ENCODE peak calls at places on chromosomes 6 and 20, in four cellular contexts. D, S, P and I are unnamed samples.

GRCh38 chr6:169857343-169858292 is 106.2 kb downstream of the ERMARD start:
- DNase-seq in D (no peak), S (no peak), P (no peak), I (no peak)

GRCh38 chr6:14016930-14017625 is 92.3 kb downstream of the RNF182 start:
- DNase-seq in D (no peak), S (no peak), P (no peak), I (no peak)

GRCh38 chr20:62921119-62921687 is 5.1 kb downstream of the DIDO1 start:
- DNase-seq in D (peak; percentile 79), S (no peak), P (no peak), I (peak; percentile 49)

GRCh38 chr20:38870733-38871559 is 55.3 kb upstream of the FAM83D start:
- DNase-seq in D (peak; percentile 54), S (no peak), P (no peak), I (peak; percentile 52)

GRCh38 chr6:3592371-3592941 is 135.6 kb upstream of the SLC22A23 start:
- DNase-seq in D (no peak), S (no peak), P (no peak), I (peak; percentile 24)

GRCh38 chr6:30685977-30686907 is at the start of gene PPP1R18:
- DNase-seq in D (peak; percentile 80), S (no peak), P (no peak), I (no peak)

GRCh38 chr20:40691566-40692239 is 2.7 kb upstream of the MAFB start:
- DNase-seq in D (no peak), S (no peak), P (no peak), I (no peak)

GRCh38 chr6:104710543-104711335 is 149.0 kb downstream of the HACE1 start:
- DNase-seq in D (no peak), S (no peak), P (no peak), I (no peak)

GRCh38 chr6:137927777-137928218 is 60.7 kb downstream of the TNFAIP3 start:
- DNase-seq in D (peak; percentile 49), S (no peak), P (peak; percentile 99), I (no peak)

GRCh38 chr20:49938173-49939163 is 2.3 kb downstream of the RNF114 start:
- DNase-seq in D (no peak), S (no peak), P (no peak), I (no peak)

GRCh38 chr6:27280064-27280539 is 32.0 kb downstream of the POM121L2 start:
- DNase-seq in D (peak; percentile 90), S (no peak), P (no peak), I (peak; percentile 45)

GRCh38 chr20:24656391-24656790 is 187.0 kb downstream of the SYNDIG1 start:
- DNase-seq in D (no peak), S (no peak), P (no peak), I (no peak)

GRCh38 chr20:53827996-53828672 is 234.5 kb upstream of the ZNF217 start:
- DNase-seq in D (no peak), S (no peak), P (no peak), I (peak; percentile 12)

GRCh38 chr6:147922764-147923163 is 414.3 kb downstream of the SAMD5 start:
- DNase-seq in D (no peak), S (no peak), P (no peak), I (no peak)

GRCh38 chr6:149015224-149015876 is 268.5 kb downstream of the UST start:
- DNase-seq in D (no peak), S (no peak), P (no peak), I (no peak)

GRCh38 chr6:113457751-113458150 is 399.4 kb upstream of the MARCKS start:
- DNase-seq in D (no peak), S (no peak), P (no peak), I (no peak)

GRCh38 chr20:6044102-6044501 is 9.8 kb downstream of the LRRN4 start:
- DNase-seq in D (peak; percentile 52), S (no peak), P (no peak), I (no peak)

GRCh38 chr6:139753198-139753861 is 378.9 kb upstream of the CITED2 start:
- DNase-seq in D (no peak), S (no peak), P (no peak), I (no peak)

GRCh38 chr6:50249493-50249892 is 199.8 kb upstream of the DEFB112 start:
- DNase-seq in D (no peak), S (no peak), P (no peak), I (no peak)

GRCh38 chr6:45566882-45567281 is 189.1 kb upstream of the SUPT3H start:
- DNase-seq in D (no peak), S (peak; percentile 25), P (no peak), I (peak; percentile 63)

GRCh38 chr6:27889628-27890315 is 22.4 kb downstream of the OR2B2 start:
- DNase-seq in D (peak; percentile 58), S (no peak), P (no peak), I (peak; percentile 16)

GRCh38 chr6:128696651-128697391 is 176.4 kb upstream of the PTPRK start:
- DNase-seq in D (no peak), S (no peak), P (no peak), I (peak; percentile 16)

GRCh38 chr6:89270951-89271721 is 44.0 kb downstream of the GABRR2 start:
- DNase-seq in D (no peak), S (no peak), P (peak; percentile 21), I (no peak)

GRCh38 chr6:32840604-32841246 is 2.2 kb upstream of the TAP2 start:
- DNase-seq in D (no peak), S (no peak), P (no peak), I (no peak)

GRCh38 chr20:50873518-50873959 is 57.7 kb downstream of the ADNP start:
- DNase-seq in D (no peak), S (no peak), P (no peak), I (no peak)

GRCh38 chr20:5654557-5654956 is 95.6 kb upstream of the SHLD1 start:
- DNase-seq in D (peak; percentile 48), S (no peak), P (no peak), I (no peak)

GRCh38 chr6:145028144-145028818 is 707.0 kb downstream of the EPM2A start:
- DNase-seq in D (peak; percentile 59), S (no peak), P (no peak), I (peak; percentile 71)

GRCh38 chr20:8401491-8401890 is 269.4 kb downstream of the PLCB1 start:
- DNase-seq in D (no peak), S (no peak), P (no peak), I (no peak)

GRCh38 chr6:70164556-70164955 is 138.3 kb downstream of the COL9A1 start:
- DNase-seq in D (peak; percentile 57), S (no peak), P (no peak), I (no peak)

GRCh38 chr20:50399003-50399916 is 110.9 kb upstream of the PTPN1 start:
- DNase-seq in D (no peak), S (no peak), P (no peak), I (no peak)

GRCh38 chr6:129901910-129902309 is 40.8 kb upstream of the TMEM244 start:
- DNase-seq in D (peak; percentile 40), S (no peak), P (no peak), I (no peak)

GRCh38 chr6:157045831-157046454 is 268.8 kb downstream of the ARID1B start:
- DNase-seq in D (peak; percentile 35), S (no peak), P (no peak), I (peak; percentile 41)

GRCh38 chr6:92777146-92777740 is 642.1 kb downstream of the EPHA7 start:
- DNase-seq in D (no peak), S (no peak), P (no peak), I (no peak)

GRCh38 chr6:99424022-99424421 is 1.1 kb downstream of the PNISR start:
- DNase-seq in D (no peak), S (no peak), P (no peak), I (no peak)

GRCh38 chr6:89360415-89360999 is 8.0 kb upstream of the UBE2J1 start:
- DNase-seq in D (no peak), S (no peak), P (no peak), I (no peak)

GRCh38 chr6:142821860-142822259 is 123.1 kb downstream of the HIVEP2 start:
- DNase-seq in D (no peak), S (no peak), P (no peak), I (no peak)

GRCh38 chr20:3423126-3423525 is 15.7 kb upstream of the DNAAF9 start:
- DNase-seq in D (no peak), S (no peak), P (no peak), I (no peak)

GRCh38 chr20:52779125-52779524 is 193.0 kb upstream of the TSHZ2 start:
- DNase-seq in D (no peak), S (no peak), P (no peak), I (no peak)

GRCh38 chr20:52789716-52790115 is 182.4 kb upstream of the TSHZ2 start:
- DNase-seq in D (no peak), S (no peak), P (no peak), I (no peak)

GRCh38 chr20:52785678-52786077 is 186.5 kb upstream of the TSHZ2 start:
- DNase-seq in D (no peak), S (no peak), P (no peak), I (no peak)

DNA sequence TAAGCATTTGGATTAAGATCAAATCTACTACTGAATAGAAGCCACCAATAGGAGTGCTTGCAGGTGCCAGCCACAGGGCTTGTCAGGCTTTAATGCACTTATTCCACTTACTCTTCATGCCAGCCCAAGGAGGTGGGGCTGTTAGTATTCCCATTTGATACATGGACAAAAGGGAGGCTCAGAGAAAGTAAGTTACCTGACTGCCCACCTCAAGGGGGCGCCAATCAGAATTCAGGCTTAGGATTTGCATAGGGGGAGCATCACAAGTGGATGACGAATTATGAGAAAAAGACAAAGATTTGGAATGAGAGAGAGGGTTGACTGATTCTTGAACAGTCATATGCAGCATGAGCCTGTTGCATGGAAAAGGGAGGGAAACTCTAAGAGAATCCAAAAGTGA is 188.4 kb upstream of the TSHZ2 start:
- DNase-seq in D (peak; percentile 39), S (peak; percentile 19), P (no peak), I (no peak)
- TF ChIP-seq EGR1 in D (no peak), S (no peak), P (no peak), I (no peak)

DNA sequence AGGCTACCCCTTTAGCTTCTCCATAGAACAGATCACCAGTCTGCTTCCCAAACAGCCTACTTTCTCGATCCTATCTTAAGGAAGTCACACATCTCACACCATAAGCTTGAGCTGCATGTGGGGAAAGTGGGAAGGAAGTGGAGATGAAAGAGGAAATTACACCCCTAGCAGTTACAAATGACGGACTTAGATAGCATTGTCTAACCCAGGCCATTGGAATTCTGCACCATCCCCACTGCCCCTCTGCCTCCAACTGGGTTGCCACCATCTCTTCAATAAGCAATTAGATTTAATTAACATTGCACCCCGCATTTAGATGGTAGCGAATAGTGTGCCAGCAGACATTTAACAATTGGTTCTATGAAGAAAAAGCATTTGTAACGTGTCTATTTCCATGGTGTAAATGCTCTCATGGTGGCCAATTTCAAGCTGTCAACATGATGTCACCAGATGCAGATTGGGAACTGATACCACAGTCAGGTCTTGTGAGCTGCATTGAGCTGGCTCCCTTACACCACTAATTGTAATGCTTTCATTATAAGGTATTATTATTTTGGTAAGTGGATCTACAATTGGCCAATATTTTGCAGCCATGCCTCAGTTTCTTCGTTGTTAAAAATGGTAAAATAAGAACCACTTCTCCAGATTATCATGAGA is 124.7 kb downstream of the CD24 start:
- DNase-seq in D (peak; percentile 39), S (no peak), P (no peak), I (no peak)
- TF ChIP-seq EGR1 in D (no peak), S (no peak), P (no peak), I (no peak)

GRCh38 chr6:158081657-158081935 is 86.5 kb downstream of the SERAC1 start:
- DNase-seq in D (no peak), S (no peak), P (no peak), I (no peak)
- TF ChIP-seq EGR1 in D (no peak), S (no peak), P (no peak), I (no peak)

DNA sequence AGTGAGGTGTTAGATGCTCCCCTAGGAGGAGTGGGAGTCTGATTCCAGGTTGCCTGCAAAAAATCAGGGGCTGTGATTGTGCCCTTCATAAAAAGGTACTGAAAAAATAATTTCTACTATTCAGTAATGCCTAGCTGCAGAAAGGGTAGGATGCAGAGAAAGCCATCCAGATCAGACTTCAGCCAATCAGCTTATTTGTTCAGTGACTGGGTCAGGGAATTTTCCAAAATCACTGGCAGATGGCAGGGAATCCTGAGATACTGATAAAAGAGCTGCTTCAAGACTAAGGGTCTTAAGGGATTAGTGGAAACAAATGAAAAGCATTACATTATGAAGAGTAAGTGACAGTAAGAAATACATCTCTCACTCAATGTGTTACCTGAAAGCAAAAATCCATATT is 42.8 kb upstream of the MTRF1L start:
- DNase-seq in D (no peak), S (no peak), P (no peak), I (no peak)
- TF ChIP-seq EGR1 in D (no peak), S (no peak), P (no peak), I (no peak)